ENCODE peak calls at places on chromosomes 3 and 15, in ten cellular contexts. U, R, F, A, K, S, H, V, Y and P are unnamed samples.

GRCh38 chr3:107643038-107643883 is 120.5 kb downstream of the BBX start:
- DNase-seq in V (no peak), H (no peak), Y (no peak), A (no peak), K (peak), R (no peak), F (no peak), S (peak), U (no peak), P (no peak)

GRCh38 chr15:86183765-86184491 is 104.3 kb downstream of the AGBL1 start:
- DNase-seq in F (no peak), K (no peak), R (no peak), Y (no peak), U (no peak), A (no peak), V (no peak), S (peak), H (no peak), P (no peak)

GRCh38 chr3:39668420-39668819 is 141.0 kb upstream of the MYRIP start:
- DNase-seq in H (no peak), A (no peak), R (peak), S (peak), U (peak), V (no peak), Y (no peak), F (peak), K (peak), P (no peak)

GRCh38 chr3:57983734-57984518 is 24.3 kb upstream of the FLNB start:
- DNase-seq in A (no peak), R (peak), S (peak), K (no peak), F (peak), U (peak), V (peak), Y (peak), H (peak), P (no peak)

GRCh38 chr3:160287666-160288065 is 62.4 kb downstream of the C3orf80 start:
- DNase-seq in R (no peak), U (no peak), K (no peak), S (no peak), Y (no peak), A (no peak), V (no peak), F (peak), H (no peak), P (no peak)

GRCh38 chr15:42138411-42138810 is 18.0 kb downstream of the PLA2G4F start:
- DNase-seq in Y (no peak), U (no peak), V (peak), K (no peak), H (no peak), R (no peak), A (no peak), F (no peak), S (no peak), P (no peak)

GRCh38 chr3:171644681-171645080 is 165.6 kb downstream of the PLD1 start:
- DNase-seq in V (no peak), S (no peak), H (no peak), A (no peak), F (no peak), K (no peak), U (no peak), R (no peak), Y (no peak), P (no peak)

GRCh38 chr15:89506026-89506686 is 9.8 kb upstream of the RHCG start:
- DNase-seq in V (peak), F (no peak), H (no peak), Y (no peak), K (no peak), S (no peak), A (no peak), R (no peak), U (no peak), P (no peak)

GRCh38 chr3:62095756-62096155 is 277.6 kb downstream of the FEZF2 start:
- DNase-seq in U (no peak), S (no peak), H (no peak), F (no peak), R (no peak), A (no peak), K (no peak), Y (no peak), V (no peak), P (no peak)

GRCh38 chr3:141421639-141422319 is 53.5 kb downstream of the ZBTB38 start:
- DNase-seq in Y (no peak), R (no peak), K (no peak), S (peak), H (no peak), F (peak), A (no peak), V (no peak), U (no peak), P (no peak)

GRCh38 chr15:58212909-58213526 is 74.8 kb downstream of the AQP9 start:
- DNase-seq in A (no peak), S (peak), V (no peak), K (peak), U (no peak), H (no peak), R (no peak), F (peak), Y (no peak), P (no peak)

DNA sequence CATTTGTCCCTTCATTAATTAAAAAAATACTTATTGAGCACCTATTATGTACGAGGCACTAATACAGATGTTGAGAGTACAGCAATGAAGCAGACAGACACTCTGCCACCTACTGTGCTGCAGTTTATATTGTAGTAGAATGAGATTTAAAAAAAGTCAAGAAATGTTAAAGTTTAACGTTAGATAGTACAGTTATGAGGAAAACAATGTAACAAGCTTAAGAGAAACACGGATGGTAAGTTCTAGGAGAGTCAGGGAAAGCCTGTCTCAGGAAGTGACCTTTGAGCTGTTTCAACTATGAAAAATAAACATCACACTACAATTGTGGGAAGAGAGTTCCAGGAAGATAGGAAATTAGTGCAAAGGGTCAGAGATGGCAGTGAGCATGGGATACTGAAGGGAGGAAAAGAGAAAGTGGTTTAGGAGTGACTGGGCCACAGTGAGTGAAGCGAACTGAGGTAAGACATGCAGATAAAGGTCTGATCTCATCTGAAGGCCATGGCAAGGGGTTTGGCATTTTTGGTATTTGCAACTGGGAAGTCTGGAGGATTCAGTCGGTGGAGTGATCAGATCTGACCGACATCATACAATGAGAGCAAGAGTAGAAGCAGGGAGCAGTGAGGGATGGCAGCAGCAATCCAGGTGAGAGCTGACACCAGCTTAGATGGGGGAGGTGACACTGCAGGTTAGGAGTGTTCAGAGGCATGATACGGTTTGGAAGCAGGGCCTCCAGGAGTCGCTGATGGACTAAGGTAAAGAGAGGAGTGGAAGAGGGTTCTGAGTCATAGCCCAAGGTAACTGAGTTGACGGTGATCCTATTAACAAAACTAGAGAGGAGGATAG is 28.5 kb downstream of the PLSCR4 start:
- DNase-seq in V (peak), H (no peak), K (no peak), S (peak), F (peak), A (no peak), U (no peak), Y (no peak), R (no peak), P (no peak)
- TF ChIP-seq CTCF in V (no peak), H (no peak), K (peak), S (peak), F (no peak), A (no peak), U (no peak), Y (no peak), R (no peak), P (no peak)

DNA sequence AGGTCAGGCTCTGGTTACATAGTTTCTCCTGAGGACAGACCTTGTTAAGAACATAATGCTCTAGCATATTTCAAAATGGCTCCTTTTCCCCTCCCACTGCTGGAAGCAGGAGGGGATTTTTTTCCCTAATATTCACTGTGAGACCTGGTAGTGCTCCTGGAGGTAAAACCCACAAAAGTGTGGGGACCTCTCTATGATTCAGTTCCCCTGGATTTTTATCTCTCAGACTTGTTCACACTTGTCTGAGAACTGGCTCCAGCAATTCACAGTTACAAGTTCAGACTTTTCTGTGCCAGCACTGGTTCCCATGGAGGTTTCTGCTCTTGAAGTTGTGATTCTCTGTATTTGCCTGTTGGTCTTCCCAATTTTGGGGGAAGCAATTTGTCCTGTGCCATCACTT is 36.3 kb upstream of the PCOLCE2 start:
- DNase-seq in V (no peak), R (no peak), A (no peak), U (no peak), S (peak), Y (no peak), K (no peak), F (no peak), H (no peak), P (no peak)
- TF ChIP-seq CTCF in V (no peak), R (no peak), A (no peak), U (no peak), S (no peak), Y (no peak), K (no peak), F (no peak), H (no peak), P (no peak)

DNA sequence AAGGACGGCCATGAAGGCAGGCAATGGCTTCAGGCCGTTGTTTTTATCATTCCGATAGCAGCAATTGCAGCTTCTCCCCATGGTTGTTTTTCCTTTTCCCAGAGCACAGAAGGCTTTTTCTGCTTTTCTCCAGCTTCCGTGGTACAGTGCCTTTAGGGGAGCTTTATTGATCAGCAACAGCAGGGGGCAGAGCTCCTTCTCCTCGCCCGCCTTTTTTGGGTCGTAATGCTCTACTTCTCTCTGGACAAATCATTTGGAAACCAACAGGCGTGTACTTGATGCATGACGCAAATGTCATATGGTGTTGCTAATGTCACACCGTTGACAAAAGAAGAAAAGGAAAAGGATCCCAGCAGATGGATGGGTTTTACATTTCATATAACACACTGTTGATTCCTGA is 79.7 kb upstream of the SNRK start:
- DNase-seq in H (no peak), F (no peak), V (no peak), K (no peak), Y (no peak), S (no peak), R (no peak), U (no peak), A (no peak), P (no peak)
- TF ChIP-seq CTCF in H (no peak), F (no peak), V (no peak), K (no peak), Y (peak), S (no peak), R (no peak), U (no peak), A (no peak), P (no peak)

DNA sequence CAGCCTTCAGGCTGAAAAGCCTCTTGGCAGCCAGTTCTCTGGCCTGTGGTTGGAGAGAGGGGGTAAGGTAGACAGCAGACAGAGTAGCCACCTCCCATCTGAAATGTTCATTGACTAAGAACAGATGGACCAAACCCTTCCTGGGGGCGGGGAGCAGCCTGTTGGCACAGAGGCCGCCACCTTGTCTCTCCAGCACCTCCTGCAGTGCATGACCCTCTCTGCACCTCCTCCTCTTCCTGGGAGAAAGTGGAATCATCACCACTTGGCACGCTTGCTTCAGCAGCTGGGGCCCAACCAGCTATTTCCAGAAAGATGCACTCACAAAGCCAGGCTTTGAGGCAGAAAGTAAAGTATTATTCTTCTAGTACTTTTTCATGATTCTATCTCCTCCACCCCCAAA is 313.4 kb upstream of the CHRM5 start:
- DNase-seq in S (peak), U (peak), R (no peak), K (no peak), H (no peak), A (no peak), Y (no peak), F (no peak), V (no peak), P (no peak)
- TF ChIP-seq CTCF in S (peak), U (no peak), R (no peak), K (no peak), H (no peak), A (no peak), Y (no peak), F (no peak), V (no peak), P (no peak)

GRCh38 chr15:101017041-101017754 is 98.0 kb downstream of the LRRK1 start:
- DNase-seq in K (peak), R (no peak), H (no peak), U (no peak), V (no peak), S (no peak), Y (no peak), A (no peak), F (no peak), P (no peak)
- TF ChIP-seq CTCF in K (peak), R (no peak), H (no peak), U (peak), V (no peak), S (no peak), Y (no peak), A (no peak), F (peak), P (no peak)

GRCh38 chr3:18761530-18761929 is 336.4 kb upstream of the SATB1 start:
- DNase-seq in H (no peak), S (no peak), U (no peak), K (no peak), R (no peak), A (no peak), F (no peak), Y (no peak), V (no peak), P (no peak)
- TF ChIP-seq CTCF in H (no peak), S (no peak), U (no peak), K (no peak), R (no peak), A (no peak), F (no peak), Y (no peak), V (no peak), P (no peak)

DNA sequence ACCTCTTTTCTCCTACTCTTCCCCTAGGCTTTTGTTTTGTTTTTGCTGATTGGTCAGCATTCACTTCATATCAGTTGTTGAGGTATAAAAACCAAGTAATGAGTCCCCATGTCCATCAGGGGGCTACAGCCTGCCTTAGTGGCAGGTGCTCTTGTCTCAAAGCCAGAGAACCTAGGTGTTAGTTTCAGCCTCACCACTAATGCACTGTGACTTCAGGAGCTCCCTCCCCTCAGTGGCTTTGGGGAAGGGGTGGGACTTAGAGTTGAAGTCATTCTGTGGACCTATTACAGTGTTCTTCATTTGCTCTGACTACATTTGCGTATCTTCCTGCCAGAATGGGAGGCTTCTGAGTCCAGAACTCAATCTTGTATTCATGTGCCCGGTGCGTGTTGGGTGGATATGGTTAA is 41.6 kb downstream of the NR2C2 start:
- DNase-seq in R (peak), S (no peak), A (no peak), Y (peak), F (no peak), H (no peak), K (peak), V (peak), U (no peak), P (no peak)
- TF ChIP-seq CTCF in R (no peak), S (no peak), A (no peak), Y (peak), F (no peak), H (no peak), K (no peak), V (no peak), U (no peak), P (no peak)

GRCh38 chr15:62296756-62297507 is 131.8 kb upstream of the C2CD4B start:
- DNase-seq in R (no peak), H (no peak), F (no peak), S (no peak), A (no peak), K (no peak), U (no peak), V (no peak), Y (no peak), P (no peak)
- TF ChIP-seq CTCF in R (no peak), H (no peak), F (no peak), S (no peak), A (no peak), K (no peak), U (no peak), V (no peak), Y (no peak), P (no peak)